ENCODE peak calls at places on chromosome 12, in five cellular contexts. D is fibroblast of the aortic adventitia, U is fibroblast of lung, X is PC-3, W is adrenal gland. Q is an unnamed sample.

GRCh38 chr12:27821259-27821973 is 41.4 kb upstream of the MANSC4 start:
- DNase-seq in D (peak; percentile 84), U (peak; percentile 84), W (peak; percentile 52), X (peak; percentile 99), Q (peak; percentile 93)

GRCh38 chr12:125549836-125550235 is 484.6 kb downstream of the AACS start:
- DNase-seq in X (peak; percentile 5), U (no peak), W (no peak), D (no peak), Q (no peak)

GRCh38 chr12:120453060-120453761 is 7.0 kb downstream of the GATC start:
- DNase-seq in D (no peak), W (no peak), X (no peak), U (no peak), Q (no peak)

GRCh38 chr12:126772171-126772864 is 1494.7 kb upstream of the TMEM132C start:
- DNase-seq in W (no peak), D (peak; percentile 71), X (peak; percentile 97), U (peak; percentile 76), Q (peak; percentile 1)

GRCh38 chr12:6788972-6789905 is at the start of gene CD4:
- DNase-seq in W (peak; percentile 72), D (no peak), U (no peak), X (no peak), Q (no peak)

GRCh38 chr12:46549527-46550265 is 177.1 kb upstream of the SLC38A2 start:
- DNase-seq in W (no peak), U (peak; percentile 84), D (peak; percentile 94), X (peak; percentile 87), Q (peak; percentile 94)

GRCh38 chr12:120100630-120101029 is 15.9 kb downstream of the RAB35 start:
- DNase-seq in U (peak; percentile 42), X (no peak), D (peak; percentile 76), W (peak; percentile 97), Q (no peak)

GRCh38 chr12:82057770-82058169 is 298.6 kb upstream of the PPFIA2 start:
- DNase-seq in U (peak; percentile 50), X (peak; percentile 36), W (no peak), D (no peak), Q (peak; percentile 0)

GRCh38 chr12:24228980-24229730 is 279.7 kb upstream of the SOX5 start:
- DNase-seq in W (no peak), D (peak; percentile 2), X (no peak), U (peak; percentile 20), Q (peak; percentile 42)

GRCh38 chr12:130286041-130286440 is 51.6 kb upstream of the PIWIL1 start:
- DNase-seq in D (no peak), W (no peak), U (no peak), X (no peak), Q (no peak)

GRCh38 chr12:62758216-62758615 is 176.7 kb downstream of the PPM1H start:
- DNase-seq in X (peak; percentile 57), W (no peak), D (peak; percentile 55), U (peak; percentile 80), Q (peak; percentile 74)

DNA sequence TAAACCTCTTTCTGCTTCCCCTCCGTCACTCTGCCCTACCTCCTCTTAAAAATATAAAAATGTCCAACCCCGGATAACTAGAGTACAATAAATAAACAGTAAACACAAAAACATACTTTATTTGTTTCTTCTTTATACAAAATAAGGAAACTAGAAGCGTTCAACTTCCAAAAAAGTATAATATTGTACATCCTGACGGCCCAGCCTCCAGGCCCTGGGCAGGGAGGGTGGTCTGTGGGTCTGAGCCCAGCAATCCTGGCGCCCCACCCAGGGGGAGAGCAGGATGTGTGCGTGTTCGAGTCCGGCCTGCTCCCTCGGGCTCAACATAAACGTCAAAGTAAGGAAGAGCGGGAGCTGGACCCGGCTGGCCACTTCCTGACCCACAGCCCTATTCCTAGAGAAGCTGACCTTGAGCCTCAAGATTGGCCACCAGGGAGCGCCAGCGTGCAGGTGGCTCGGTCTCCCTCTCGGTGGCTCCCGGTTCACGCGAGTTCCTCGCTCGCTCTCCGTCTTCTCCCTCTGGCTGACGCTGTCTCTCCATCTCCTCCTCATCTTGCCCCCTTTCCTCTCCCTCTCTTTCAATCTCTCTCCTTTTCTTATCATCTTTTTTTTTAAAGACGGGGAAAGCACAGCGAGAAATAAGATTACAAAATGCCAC is 9.4 kb downstream of the LHX5 start:
- DNase-seq in D (peak; percentile 76), X (peak; percentile 91), W (peak; percentile 88), U (peak; percentile 52), Q (peak; percentile 80)
- H3K4me3 ChIP-seq in D (peak overlapping the region; percentile 35), X (peak overlapping the region; percentile 29), W (no peak overlapping the region), U (peak overlapping the region; percentile 30), Q (no peak overlapping the region)

DNA sequence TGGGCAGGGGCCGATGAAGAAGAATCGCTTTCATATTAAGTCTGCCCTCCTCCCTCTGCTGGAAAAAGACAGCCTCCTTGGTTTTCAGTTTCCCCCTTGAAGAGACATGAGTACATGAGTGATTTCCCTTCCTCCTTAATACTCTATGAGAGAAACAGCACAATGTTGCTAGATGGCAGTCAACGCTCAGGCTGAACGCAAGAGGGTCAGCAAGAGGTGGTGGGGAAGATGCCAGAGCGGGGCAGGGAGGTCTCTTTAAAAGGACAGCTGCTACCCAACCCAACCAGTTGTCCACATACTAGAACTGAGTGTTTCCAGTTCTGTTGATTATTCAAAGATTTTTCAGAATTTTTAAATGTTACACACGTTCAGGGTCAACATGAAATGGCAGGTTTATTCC is 22.8 kb downstream of the CRACR2A start:
- DNase-seq in X (no peak), U (no peak), W (no peak), D (no peak), Q (no peak)
- TF ChIP-seq CTCF in X (no peak), U (no peak), W (no peak), D (no peak), Q (no peak)

GRCh38 chr12:2894961-2895360 is 4.3 kb downstream of the TULP3 start:
- DNase-seq in D (peak; percentile 48), W (no peak), U (peak; percentile 13), X (no peak), Q (no peak)
- H3K4me3 ChIP-seq in D (no peak overlapping the region), W (no peak overlapping the region), U (no peak overlapping the region), X (no peak overlapping the region), Q (no peak overlapping the region)

GRCh38 chr12:884746-885414 is 64.6 kb downstream of the RAD52 start:
- DNase-seq in X (no peak), U (no peak), D (no peak), W (no peak), Q (peak; percentile 8)
- TF ChIP-seq CTCF in X (no peak), U (no peak), D (no peak), W (no peak), Q (peak; percentile 10)

DNA sequence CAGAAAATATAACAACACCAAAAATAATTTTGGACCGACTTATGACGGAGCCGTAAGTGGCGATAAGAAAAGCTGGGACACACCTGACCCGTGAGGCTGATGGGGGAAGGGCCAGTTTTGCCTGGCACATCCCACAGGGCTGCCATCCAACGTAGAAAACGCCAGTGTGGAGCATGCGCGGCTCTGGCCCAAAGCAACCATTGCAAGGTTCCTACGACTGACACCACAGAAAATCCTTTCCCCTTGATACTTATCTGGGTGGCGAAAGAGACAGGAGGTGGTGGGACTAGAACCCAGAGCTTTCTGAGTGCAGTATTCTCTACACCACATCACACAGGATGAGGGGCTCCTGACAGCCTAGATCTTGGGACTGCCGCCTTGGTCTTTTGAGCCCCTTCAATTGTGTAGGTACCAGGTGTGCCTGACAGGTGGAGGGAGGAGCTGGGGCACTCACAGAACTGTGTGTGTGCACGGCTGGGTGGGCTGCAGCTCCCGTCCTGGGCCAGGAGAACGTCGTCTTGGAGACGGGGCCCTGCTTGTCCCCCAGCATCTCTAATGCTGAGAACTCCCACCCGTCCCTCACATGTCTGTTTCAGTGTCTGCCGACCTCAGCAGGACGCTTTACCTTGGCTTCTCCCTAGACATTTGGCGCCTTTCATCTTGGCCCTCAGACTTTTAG is 17.4 kb upstream of the CACNA2D4 start:
- DNase-seq in X (no peak), W (peak; percentile 78), D (no peak), U (no peak), Q (no peak)
- H3K4me3 ChIP-seq in X (no peak overlapping the region), W (no peak overlapping the region), D (no peak overlapping the region), U (no peak overlapping the region), Q (no peak overlapping the region)

GRCh38 chr12:15910864-15911696 is at the start of gene DERA:
- DNase-seq in W (peak; percentile 77), U (peak; percentile 74), X (peak; percentile 78), D (peak; percentile 61), Q (peak; percentile 71)
- TF ChIP-seq CTCF in W (peak; percentile 6), U (no peak), X (no peak), D (no peak), Q (no peak)

Q was measured in choroid plexus epithelial cell.